ENCODE peak calls at places on chromosomes 2 and 18, in eight cellular contexts. V is cardiac muscle cell; M is tibial artery; W is prostate gland; Q is NT2/D1; L is CD4-positive, alpha-beta memory T cell; Y is SJSA1; E is right lobe of liver. B is an unnamed sample. For H3K36me3 and H3K27me3, the result is how much of the 10 kb centered on the place peaks cover.

GRCh38 chr2:12759248-12759647 is 42.5 kb downstream of the TRIB2 start:
- DNase-seq in Y (peak), L (no peak), E (no peak), M (no peak), Q (no peak), V (no peak), W (no peak), B (no peak)

GRCh38 chr2:197239434-197239833 is 71.1 kb downstream of the ANKRD44 start:
- DNase-seq in Q (no peak), Y (no peak), V (no peak), E (no peak), W (no peak), M (no peak), L (no peak), B (no peak)

GRCh38 chr18:48195782-48196181 is 213.4 kb downstream of the ZBTB7C start:
- DNase-seq in M (no peak), W (no peak), V (no peak), Q (no peak), Y (no peak), E (no peak), L (no peak), B (no peak)

GRCh38 chr2:44433841-44434240 is 72.1 kb downstream of the CAMKMT start:
- DNase-seq in E (no peak), L (no peak), V (no peak), Q (no peak), Y (no peak), W (no peak), M (no peak), B (no peak)

GRCh38 chr2:188291617-188292445 is at the start of gene GULP1:
- DNase-seq in L (no peak), V (peak), Q (peak), M (peak), W (peak), E (peak), Y (peak), B (peak)

GRCh38 chr2:231672617-231673347 is 35.5 kb upstream of the PTMA start:
- DNase-seq in Y (peak), W (no peak), M (no peak), E (no peak), L (no peak), Q (no peak), V (peak), B (peak)

GRCh38 chr18:63997606-63998005 is 27.7 kb downstream of the SERPINB8 start:
- DNase-seq in Q (no peak), M (no peak), L (no peak), W (no peak), V (no peak), Y (no peak), E (no peak), B (no peak)

GRCh38 chr2:66574701-66575624 is 140.0 kb downstream of the MEIS1 start:
- DNase-seq in E (peak), W (peak), Q (no peak), M (no peak), Y (peak), V (peak), L (no peak), B (no peak)

GRCh38 chr2:8571286-8571791 is 110.5 kb upstream of the ID2 start:
- DNase-seq in Q (no peak), W (no peak), L (no peak), Y (no peak), V (no peak), E (peak), M (no peak), B (no peak)

GRCh38 chr2:235928751-235929370 is 239.3 kb downstream of the GBX2 start:
- DNase-seq in Y (no peak), M (no peak), W (no peak), E (no peak), Q (no peak), V (no peak), L (no peak), B (no peak)

GRCh38 chr2:70930371-70931329 is 5.0 kb upstream of the ATP6V1B1 start:
- DNase-seq in Q (no peak), W (no peak), M (no peak), E (no peak), V (no peak), L (no peak), Y (no peak), B (no peak)

GRCh38 chr2:236360486-236360885 is 96.3 kb upstream of the ASB18 start:
- DNase-seq in Q (no peak), V (no peak), E (no peak), W (no peak), M (no peak), L (no peak), Y (no peak), B (no peak)

GRCh38 chr2:118319271-118319684 is 231.0 kb downstream of the INSIG2 start:
- DNase-seq in W (no peak), V (no peak), Y (no peak), E (peak), M (no peak), L (no peak), Q (peak), B (no peak)

GRCh38 chr2:20352230-20353216 is 1.9 kb upstream of the PUM2 start:
- DNase-seq in Y (no peak), Q (no peak), V (peak), L (no peak), E (no peak), W (no peak), M (no peak), B (no peak)

GRCh38 chr18:67862069-67862468 is 345.5 kb upstream of the DSEL start:
- DNase-seq in E (no peak), M (no peak), W (no peak), Q (no peak), L (no peak), V (no peak), Y (peak), B (no peak)

GRCh38 chr2:84223191-84223590 is 235.9 kb downstream of the SUCLG1 start:
- DNase-seq in Q (no peak), W (no peak), M (no peak), L (no peak), Y (peak), V (no peak), E (no peak), B (no peak)

GRCh38 chr2:8141079-8141762 is 540.6 kb upstream of the ID2 start:
- DNase-seq in W (no peak), V (no peak), M (no peak), Q (no peak), Y (no peak), L (no peak), E (no peak), B (no peak)

GRCh38 chr2:219458996-219459395 is 24.4 kb downstream of the SPEG start:
- DNase-seq in L (no peak), Y (no peak), V (no peak), Q (no peak), M (no peak), E (no peak), W (no peak), B (no peak)

GRCh38 chr2:51510298-51510697 is 478.4 kb upstream of the NRXN1 start:
- DNase-seq in V (no peak), Q (no peak), Y (no peak), W (no peak), L (no peak), E (no peak), M (no peak), B (no peak)

GRCh38 chr2:236546561-236546961 is 23.1 kb upstream of the ACKR3 start:
- DNase-seq in Q (no peak), E (no peak), W (no peak), L (peak), Y (no peak), V (no peak), M (no peak), B (no peak)

GRCh38 chr2:88350262-88350640 is 102.2 kb downstream of the FOXI3 start:
- DNase-seq in V (no peak), Q (no peak), W (no peak), M (no peak), L (no peak), Y (no peak), E (no peak), B (no peak)

GRCh38 chr18:3405713-3406112 is 44.3 kb upstream of the TGIF1 start:
- DNase-seq in V (no peak), Y (no peak), M (no peak), W (no peak), E (no peak), L (no peak), Q (no peak), B (no peak)

GRCh38 chr2:29114514-29114840 is 738 bp upstream of the CLIP4 start:
- DNase-seq in V (no peak), Q (no peak), E (no peak), L (no peak), Y (peak), W (no peak), M (no peak), B (no peak)

GRCh38 chr18:21629089-21629832 is 17.1 kb downstream of the SNRPD1 start:
- DNase-seq in Y (no peak), V (no peak), W (no peak), Q (no peak), L (no peak), E (no peak), M (no peak), B (no peak)
- H3K36me3 ChIP-seq in Y (half or more), V (under half), W (under half), Q (half or more), L (under half), E (under half), M (under half), B (half or more)

DNA sequence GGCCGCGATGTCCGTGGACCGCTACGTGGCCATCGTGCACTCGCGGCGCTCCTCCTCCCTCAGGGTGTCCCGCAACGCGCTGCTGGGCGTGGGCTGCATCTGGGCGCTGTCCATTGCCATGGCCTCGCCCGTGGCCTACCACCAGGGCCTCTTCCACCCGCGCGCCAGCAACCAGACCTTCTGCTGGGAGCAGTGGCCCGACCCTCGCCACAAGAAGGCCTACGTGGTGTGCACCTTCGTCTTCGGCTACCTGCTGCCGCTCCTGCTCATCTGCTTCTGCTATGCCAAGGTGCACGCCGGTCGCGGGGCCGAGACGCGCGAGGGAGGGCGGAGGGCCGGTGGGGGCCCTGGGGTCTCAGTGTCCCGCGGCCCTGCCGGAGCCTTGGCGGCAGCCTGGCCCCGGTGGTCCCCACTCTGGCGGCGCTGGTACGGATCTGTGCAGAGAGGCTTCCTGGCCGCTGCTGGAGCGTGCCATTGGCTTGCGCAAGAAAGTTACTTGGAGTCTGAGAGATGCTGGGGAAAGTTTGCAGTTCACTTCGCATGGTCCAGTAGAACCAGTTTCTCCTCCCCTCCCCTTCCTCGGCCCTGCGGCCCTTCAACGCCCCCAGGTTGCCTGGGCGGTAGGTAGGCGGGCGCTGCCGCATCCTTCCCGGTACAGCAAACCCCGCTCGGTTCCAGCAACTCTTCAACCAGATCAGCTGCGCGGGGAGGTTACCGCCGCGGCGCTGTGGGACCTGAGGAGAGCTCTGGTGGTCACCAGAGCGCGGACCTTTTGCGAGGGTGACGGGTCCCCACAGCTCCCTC is 1.5 kb downstream of the GALR1 start:
- DNase-seq in Q (no peak), L (no peak), Y (no peak), M (no peak), E (no peak), V (no peak), W (no peak), B (no peak)
- H3K27me3 ChIP-seq in Q (half or more), L (under half), Y (under half), M (under half), E (under half), V (half or more), W (under half), B (half or more)

DNA sequence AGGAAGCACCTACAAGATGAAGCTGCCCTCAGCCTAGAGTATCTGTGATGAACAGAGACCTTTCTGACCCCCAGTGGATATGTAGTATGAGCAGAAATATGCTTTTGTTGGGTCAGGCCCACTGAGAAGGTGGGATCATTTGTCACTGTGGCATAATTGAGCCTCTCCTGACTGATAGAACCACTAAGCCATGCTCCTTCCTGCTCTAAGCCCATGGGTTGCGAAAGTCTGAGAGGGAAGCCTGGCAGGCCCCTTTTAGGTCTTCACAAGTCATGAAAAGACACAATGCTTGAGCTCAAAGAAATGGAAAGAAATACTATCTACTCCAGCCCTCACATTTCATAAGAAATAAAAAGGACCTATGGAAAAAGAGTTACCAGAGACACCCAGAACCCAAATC is 127.7 kb downstream of the TNS1 start:
- DNase-seq in Q (no peak), M (no peak), W (no peak), E (no peak), V (no peak), L (no peak), Y (no peak), B (no peak)
- H3K36me3 ChIP-seq in Q (under half), M (half or more), W (under half), E (under half), V (under half), L (under half), Y (under half), B (half or more)

GRCh38 chr2:209834767-209835166 is 63.1 kb downstream of the UNC80 start:
- DNase-seq in V (no peak), L (no peak), Q (no peak), E (no peak), Y (no peak), W (no peak), M (no peak), B (no peak)
- H3K27me3 ChIP-seq in V (under half), L (under half), Q (under half), E (under half), Y (under half), W (under half), M (under half), B (under half)

GRCh38 chr2:128016620-128017019 is 11.2 kb downstream of the SAP130 start:
- DNase-seq in Q (no peak), W (no peak), L (no peak), M (no peak), Y (no peak), V (no peak), E (no peak), B (no peak)

DNA sequence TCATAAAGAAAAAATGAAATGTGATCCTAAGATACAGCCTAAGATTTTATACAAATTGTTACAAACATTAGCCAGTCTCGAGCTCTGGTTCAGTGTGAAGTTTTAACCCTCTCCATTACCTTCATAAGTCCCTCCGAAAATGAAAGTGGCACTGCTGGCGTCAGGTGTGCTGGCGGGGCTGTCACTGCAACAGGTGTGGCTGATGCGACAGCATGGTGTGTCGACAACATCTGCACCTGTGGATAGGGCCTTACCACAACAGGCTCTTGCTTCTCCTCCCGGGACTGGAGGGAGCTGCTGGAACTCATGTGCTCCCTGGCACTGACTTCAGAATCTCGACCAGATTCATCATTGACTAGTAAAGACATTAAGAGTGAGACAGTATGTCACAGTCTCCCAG is 10.3 kb downstream of the SAP130 start:
- DNase-seq in W (no peak), Y (no peak), V (no peak), Q (no peak), L (no peak), M (no peak), E (no peak), B (no peak)
- H3K36me3 ChIP-seq in W (under half), Y (half or more), V (half or more), Q (half or more), L (under half), M (half or more), E (under half), B (half or more)

GRCh38 chr2:177708106-177708505 is 315.5 kb downstream of the AGPS start:
- DNase-seq in W (no peak), V (no peak), L (no peak), Q (no peak), M (no peak), E (no peak), Y (no peak), B (no peak)
- H3K27me3 ChIP-seq in W (under half), V (under half), L (under half), Q (under half), M (under half), E (under half), Y (under half), B (under half)

DNA sequence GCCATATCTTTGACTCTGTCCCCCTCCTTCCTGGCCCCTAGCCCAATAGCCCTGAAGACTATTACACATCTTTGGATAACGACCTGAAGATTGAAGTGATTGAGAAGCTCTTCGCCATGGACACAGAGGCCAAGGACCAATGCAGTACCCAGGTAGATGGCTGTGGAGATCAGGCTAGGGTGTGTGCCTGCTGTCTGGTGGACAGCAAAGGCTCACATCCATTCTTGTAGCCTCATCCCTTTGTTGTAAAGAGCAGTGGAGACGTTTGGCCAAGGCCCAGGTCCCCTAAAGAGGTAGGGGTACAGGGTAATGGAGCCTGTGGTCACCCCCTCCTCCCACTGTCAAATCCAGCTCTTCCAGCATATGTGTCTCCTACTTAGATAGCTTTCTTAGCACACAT is 81.4 kb downstream of the EPAS1 start:
- DNase-seq in L (no peak), V (no peak), Y (no peak), Q (no peak), E (no peak), W (no peak), M (no peak), B (no peak)
- H3K36me3 ChIP-seq in L (under half), V (under half), Y (under half), Q (under half), E (under half), W (under half), M (half or more), B (half or more)

B was measured in lower lobe of right lung.